ENCODE peak calls at places on chromosome 15, in ten cellular contexts. One of them, this sample, is unnamed.

GRCh38 chr15:63915888-63916731 is 82.4 kb upstream of the HERC1 start:
- DNase-seq in NCI-H1930: no peak
- DNase-seq in left colon: no peak
- DNase-seq in T1000: no peak
- DNase-seq in HCT116: no peak
- DNase-seq in GM13977: no peak
- DNase-seq in DMS 273 treated with DMSO at 0.1 percent for 48 hours: no peak
- DNase-seq in COLO829: no peak
- DNase-seq in ACHN: no peak
- DNase-seq in SHP77: peak; percentile 58
- DNase-seq in this sample: no peak

GRCh38 chr15:93088200-93088980 is 621 bp downstream of the RGMA start:
- DNase-seq in SHP77: no peak
- DNase-seq in T1000: peak; percentile 19
- DNase-seq in GM13977: peak; percentile 63
- DNase-seq in ACHN: peak; percentile 6
- DNase-seq in NCI-H1930: no peak
- DNase-seq in DMS 273 treated with DMSO at 0.1 percent for 48 hours: no peak
- DNase-seq in left colon: peak; percentile 18
- DNase-seq in HCT116: no peak
- DNase-seq in COLO829: no peak
- DNase-seq in this sample: no peak

GRCh38 chr15:68561146-68561545 is 17.6 kb upstream of the CORO2B start:
- DNase-seq in GM13977: no peak
- DNase-seq in left colon: no peak
- DNase-seq in DMS 273 treated with DMSO at 0.1 percent for 48 hours: peak; percentile 70
- DNase-seq in T1000: no peak
- DNase-seq in ACHN: no peak
- DNase-seq in NCI-H1930: no peak
- DNase-seq in HCT116: no peak
- DNase-seq in SHP77: no peak
- DNase-seq in COLO829: no peak
- DNase-seq in this sample: no peak

GRCh38 chr15:23994273-23994672 is 307.2 kb upstream of the NDN start:
- DNase-seq in COLO829: no peak
- DNase-seq in DMS 273 treated with DMSO at 0.1 percent for 48 hours: no peak
- DNase-seq in SHP77: no peak
- DNase-seq in GM13977: no peak
- DNase-seq in ACHN: no peak
- DNase-seq in left colon: no peak
- DNase-seq in HCT116: no peak
- DNase-seq in NCI-H1930: no peak
- DNase-seq in T1000: no peak
- DNase-seq in this sample: no peak

GRCh38 chr15:92112180-92112579 is 258.7 kb downstream of the SLCO3A1 start:
- DNase-seq in ACHN: no peak
- DNase-seq in left colon: no peak
- DNase-seq in DMS 273 treated with DMSO at 0.1 percent for 48 hours: no peak
- DNase-seq in NCI-H1930: no peak
- DNase-seq in SHP77: no peak
- DNase-seq in HCT116: no peak
- DNase-seq in COLO829: peak; percentile 87
- DNase-seq in GM13977: no peak
- DNase-seq in T1000: no peak
- DNase-seq in this sample: no peak

GRCh38 chr15:33700695-33701303 is 267.5 kb upstream of the CHRM5 start:
- DNase-seq in HCT116: peak; percentile 67
- DNase-seq in ACHN: peak; percentile 69
- DNase-seq in T1000: peak; percentile 46
- DNase-seq in COLO829: peak; percentile 43
- DNase-seq in GM13977: peak; percentile 60
- DNase-seq in DMS 273 treated with DMSO at 0.1 percent for 48 hours: peak; percentile 34
- DNase-seq in NCI-H1930: peak; percentile 17
- DNase-seq in left colon: peak; percentile 66
- DNase-seq in SHP77: peak; percentile 40
- DNase-seq in this sample: peak; percentile 9

GRCh38 chr15:49415638-49416037 is 7.4 kb upstream of the FGF7 start:
- DNase-seq in COLO829: peak; percentile 7
- DNase-seq in HCT116: no peak
- DNase-seq in ACHN: no peak
- DNase-seq in T1000: no peak
- DNase-seq in SHP77: no peak
- DNase-seq in DMS 273 treated with DMSO at 0.1 percent for 48 hours: no peak
- DNase-seq in left colon: no peak
- DNase-seq in NCI-H1930: no peak
- DNase-seq in GM13977: no peak
- DNase-seq in this sample: no peak

GRCh38 chr15:52493968-52494367 is 34.7 kb downstream of the MYO5A start:
- DNase-seq in ACHN: no peak
- DNase-seq in NCI-H1930: no peak
- DNase-seq in left colon: no peak
- DNase-seq in GM13977: no peak
- DNase-seq in T1000: no peak
- DNase-seq in HCT116: no peak
- DNase-seq in DMS 273 treated with DMSO at 0.1 percent for 48 hours: no peak
- DNase-seq in COLO829: no peak
- DNase-seq in SHP77: no peak
- DNase-seq in this sample: no peak